ENCODE peak calls at places on chromosome 1, in five cellular contexts. One of them, this sample, is unnamed.

GRCh38 chr1:180003026-180003695 is 48.6 kb downstream of the CEP350 start:
- DNase-seq in IMR-90: no peak
- DNase-seq in brain microvascular endothelial cell: no peak
- DNase-seq in fibroblast of pulmonary artery: no peak
- DNase-seq in tibial nerve: no peak
- DNase-seq in this sample: no peak

GRCh38 chr1:170262540-170262939 is 116.8 kb downstream of the NTMT2 start:
- DNase-seq in tibial nerve: no peak
- DNase-seq in IMR-90: no peak
- DNase-seq in fibroblast of pulmonary artery: no peak
- DNase-seq in brain microvascular endothelial cell: no peak
- DNase-seq in this sample: no peak

GRCh38 chr1:2855206-2856075 is 53.9 kb upstream of the TTC34 start:
- DNase-seq in fibroblast of pulmonary artery: no peak
- DNase-seq in IMR-90: no peak
- DNase-seq in brain microvascular endothelial cell: no peak
- DNase-seq in tibial nerve: no peak
- DNase-seq in this sample: no peak

GRCh38 chr1:36448530-36449051 is 1.7 kb downstream of the OSCP1 start:
- DNase-seq in IMR-90: no peak
- DNase-seq in brain microvascular endothelial cell: no peak
- DNase-seq in tibial nerve: no peak
- DNase-seq in fibroblast of pulmonary artery: no peak
- DNase-seq in this sample: no peak

GRCh38 chr1:183543619-183544204 is 46.5 kb downstream of the NCF2 start:
- DNase-seq in IMR-90: peak; percentile 74
- DNase-seq in fibroblast of pulmonary artery: peak; percentile 81
- DNase-seq in tibial nerve: peak; percentile 15
- DNase-seq in brain microvascular endothelial cell: peak; percentile 66
- DNase-seq in this sample: no peak

GRCh38 chr1:6148497-6149241 is 31.5 kb downstream of the CHD5 start:
- DNase-seq in tibial nerve: no peak
- DNase-seq in fibroblast of pulmonary artery: peak; percentile 22
- DNase-seq in brain microvascular endothelial cell: peak; percentile 22
- DNase-seq in IMR-90: no peak
- DNase-seq in this sample: peak; percentile 63

GRCh38 chr1:116122955-116123757 is 12.0 kb downstream of the MAB21L3 start:
- DNase-seq in brain microvascular endothelial cell: peak; percentile 82
- DNase-seq in tibial nerve: peak; percentile 20
- DNase-seq in fibroblast of pulmonary artery: peak; percentile 54
- DNase-seq in IMR-90: peak; percentile 77
- DNase-seq in this sample: no peak

GRCh38 chr1:56146449-56146848 is 432.9 kb downstream of the PLPP3 start:
- DNase-seq in fibroblast of pulmonary artery: peak; percentile 78
- DNase-seq in IMR-90: peak; percentile 76
- DNase-seq in tibial nerve: peak; percentile 24
- DNase-seq in brain microvascular endothelial cell: no peak
- DNase-seq in this sample: no peak

GRCh38 chr1:109783436-109783835 is 19.7 kb upstream of the EPS8L3 start:
- DNase-seq in tibial nerve: no peak
- DNase-seq in fibroblast of pulmonary artery: peak; percentile 78
- DNase-seq in brain microvascular endothelial cell: peak; percentile 48
- DNase-seq in IMR-90: peak; percentile 76
- DNase-seq in this sample: peak; percentile 55

GRCh38 chr1:2443285-2444137 is 31.1 kb upstream of the PEX10 start:
- DNase-seq in IMR-90: no peak
- DNase-seq in brain microvascular endothelial cell: no peak
- DNase-seq in fibroblast of pulmonary artery: no peak
- DNase-seq in tibial nerve: no peak
- DNase-seq in this sample: no peak

GRCh38 chr1:178341218-178341956 is 155.4 kb downstream of the CLEC20A start:
- DNase-seq in tibial nerve: peak; percentile 13
- DNase-seq in brain microvascular endothelial cell: peak; percentile 93
- DNase-seq in fibroblast of pulmonary artery: peak; percentile 93
- DNase-seq in IMR-90: peak; percentile 80
- DNase-seq in this sample: peak; percentile 72

GRCh38 chr1:218424528-218424927 is 79.4 kb downstream of the TGFB2 start:
- DNase-seq in tibial nerve: no peak
- DNase-seq in brain microvascular endothelial cell: no peak
- DNase-seq in IMR-90: no peak
- DNase-seq in fibroblast of pulmonary artery: no peak
- DNase-seq in this sample: no peak

GRCh38 chr1:12143631-12144155 is 23.1 kb upstream of the TNFRSF1B start:
- DNase-seq in IMR-90: peak; percentile 98
- DNase-seq in brain microvascular endothelial cell: peak; percentile 94
- DNase-seq in fibroblast of pulmonary artery: peak; percentile 97
- DNase-seq in tibial nerve: peak; percentile 70
- DNase-seq in this sample: no peak

GRCh38 chr1:17612831-17613230 is 73.3 kb downstream of the ARHGEF10L start:
- DNase-seq in tibial nerve: no peak
- DNase-seq in fibroblast of pulmonary artery: no peak
- DNase-seq in brain microvascular endothelial cell: no peak
- DNase-seq in IMR-90: no peak
- DNase-seq in this sample: no peak

GRCh38 chr1:14190508-14190907 is 408.0 kb upstream of the KAZN start:
- DNase-seq in IMR-90: no peak
- DNase-seq in brain microvascular endothelial cell: no peak
- DNase-seq in fibroblast of pulmonary artery: no peak
- DNase-seq in tibial nerve: no peak
- DNase-seq in this sample: no peak

GRCh38 chr1:236966636-236967035 is 37.6 kb downstream of the MT1HL1 start:
- DNase-seq in IMR-90: no peak
- DNase-seq in tibial nerve: no peak
- DNase-seq in fibroblast of pulmonary artery: no peak
- DNase-seq in brain microvascular endothelial cell: no peak
- DNase-seq in this sample: no peak

DNA sequence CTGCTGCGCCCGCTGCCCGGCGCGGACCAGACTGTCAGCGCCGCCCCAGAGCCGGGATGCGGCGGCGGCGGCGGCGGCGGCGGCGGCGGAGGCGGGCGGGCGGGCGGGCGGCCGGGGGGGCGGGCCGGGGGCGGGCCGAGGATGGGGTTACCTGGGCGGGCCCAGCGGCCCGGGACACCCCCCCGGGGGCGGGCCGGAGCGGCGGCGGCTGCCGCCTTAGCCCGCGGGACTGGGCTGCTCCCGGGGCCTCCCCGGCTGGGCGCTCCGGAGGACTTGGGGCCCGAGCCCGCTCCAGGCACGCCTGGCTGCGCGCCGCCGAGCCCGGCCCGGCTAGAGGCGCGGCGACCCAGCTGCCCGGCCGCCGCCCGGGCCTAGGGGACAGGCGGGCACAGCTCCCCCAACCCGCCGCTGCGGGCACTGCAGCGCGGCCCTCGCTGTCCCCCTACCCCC is at the start of gene WNT4:
- DNase-seq in fibroblast of pulmonary artery: peak; percentile 11
- DNase-seq in IMR-90: no peak
- DNase-seq in brain microvascular endothelial cell: no peak
- DNase-seq in tibial nerve: no peak
- DNase-seq in this sample: no peak
- TF ChIP-seq CTCF in fibroblast of pulmonary artery: no peak
- TF ChIP-seq CTCF in IMR-90: peak; percentile 18
- TF ChIP-seq CTCF in brain microvascular endothelial cell: no peak
- TF ChIP-seq CTCF in tibial nerve: no peak
- TF ChIP-seq CTCF in this sample: no peak

DNA sequence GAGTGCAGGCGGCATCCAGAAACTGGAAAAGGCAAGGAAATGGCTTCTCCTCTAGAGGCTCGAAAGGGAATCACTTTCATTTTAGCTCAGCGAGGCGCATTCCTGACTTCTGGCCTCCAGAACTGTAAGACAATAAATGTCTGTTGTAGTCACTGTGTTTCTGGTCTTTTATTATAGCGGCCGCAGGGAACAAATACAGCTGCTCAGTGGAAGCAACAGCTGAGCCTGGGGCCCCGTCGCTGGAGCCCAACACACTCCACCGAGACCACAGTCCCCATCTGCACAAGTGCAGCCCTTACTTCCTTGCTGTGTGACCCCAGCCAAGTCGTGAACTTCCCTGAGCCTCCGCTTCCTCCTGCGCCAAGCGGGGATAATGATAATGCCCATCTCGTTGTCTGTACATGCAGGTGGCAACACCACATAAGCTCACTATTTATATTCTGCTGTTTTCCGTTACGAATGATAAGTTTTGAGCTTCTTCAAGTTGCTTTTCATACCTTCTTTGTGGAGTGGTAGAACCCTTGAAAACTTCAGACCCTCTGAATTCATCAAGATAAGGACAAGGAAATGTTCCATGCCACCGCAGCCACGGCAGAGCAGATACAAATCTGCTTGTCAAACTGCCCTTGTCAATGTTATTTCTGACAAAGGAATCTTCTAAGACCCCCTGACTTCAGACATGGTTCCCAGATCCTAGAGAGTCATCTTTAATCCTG is 3.2 kb upstream of the LAPTM5 start:
- DNase-seq in brain microvascular endothelial cell: no peak
- DNase-seq in fibroblast of pulmonary artery: no peak
- DNase-seq in tibial nerve: no peak
- DNase-seq in IMR-90: no peak
- DNase-seq in this sample: no peak
- TF ChIP-seq CTCF in brain microvascular endothelial cell: peak; percentile 13
- TF ChIP-seq CTCF in fibroblast of pulmonary artery: no peak
- TF ChIP-seq CTCF in tibial nerve: no peak
- TF ChIP-seq CTCF in IMR-90: no peak
- TF ChIP-seq CTCF in this sample: no peak

DNA sequence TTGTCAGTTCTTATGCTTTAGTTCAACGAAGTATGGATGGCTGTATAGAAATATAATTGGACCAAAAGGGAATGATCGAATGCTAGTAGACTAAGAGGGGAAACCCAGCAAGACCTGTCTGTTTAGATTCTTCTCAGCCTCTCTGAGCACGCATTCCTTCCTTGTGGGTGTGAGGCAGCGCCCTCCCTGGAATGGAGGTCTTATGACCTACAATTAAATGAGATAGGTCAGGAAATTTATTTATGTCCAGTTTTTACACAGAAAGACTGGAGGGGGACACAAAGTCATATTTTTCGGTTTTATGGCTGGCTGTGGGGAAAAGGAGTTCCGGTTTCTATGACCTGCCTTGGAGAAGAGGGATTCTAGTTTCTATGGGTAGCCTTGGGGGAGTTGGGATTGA is 66.1 kb downstream of the KCNK1 start:
- DNase-seq in brain microvascular endothelial cell: no peak
- DNase-seq in fibroblast of pulmonary artery: no peak
- DNase-seq in tibial nerve: no peak
- DNase-seq in IMR-90: no peak
- DNase-seq in this sample: no peak
- TF ChIP-seq CTCF in brain microvascular endothelial cell: no peak
- TF ChIP-seq CTCF in fibroblast of pulmonary artery: no peak
- TF ChIP-seq CTCF in tibial nerve: no peak
- TF ChIP-seq CTCF in IMR-90: no peak
- TF ChIP-seq CTCF in this sample: no peak

DNA sequence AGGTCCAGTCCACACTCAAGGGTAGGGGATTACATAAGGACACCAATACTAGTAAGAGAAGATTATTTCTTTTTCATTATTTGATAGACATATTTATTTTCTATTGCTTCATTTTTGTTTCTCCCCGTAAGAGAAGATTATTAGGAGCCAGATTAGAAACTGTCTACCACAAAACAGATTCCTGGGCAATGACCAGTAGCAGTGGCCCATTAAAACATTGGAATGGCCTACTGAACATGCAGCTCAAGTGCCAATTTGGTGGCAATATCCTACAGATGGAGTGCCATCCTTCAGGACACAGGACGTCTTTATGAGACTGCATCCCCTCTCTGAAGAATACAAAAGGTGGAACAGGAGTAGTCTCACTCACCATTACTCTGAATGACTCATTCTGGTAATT is 34.0 kb upstream of the ARHGAP29 start:
- DNase-seq in fibroblast of pulmonary artery: no peak
- DNase-seq in IMR-90: no peak
- DNase-seq in tibial nerve: no peak
- DNase-seq in brain microvascular endothelial cell: no peak
- DNase-seq in this sample: no peak
- TF ChIP-seq CTCF in fibroblast of pulmonary artery: no peak
- TF ChIP-seq CTCF in IMR-90: no peak
- TF ChIP-seq CTCF in tibial nerve: no peak
- TF ChIP-seq CTCF in brain microvascular endothelial cell: no peak
- TF ChIP-seq CTCF in this sample: no peak

GRCh38 chr1:41483960-41484844 is at the start of gene EDN2:
- DNase-seq in tibial nerve: no peak
- DNase-seq in IMR-90: no peak
- DNase-seq in fibroblast of pulmonary artery: no peak
- DNase-seq in brain microvascular endothelial cell: no peak
- DNase-seq in this sample: no peak
- TF ChIP-seq CTCF in tibial nerve: no peak
- TF ChIP-seq CTCF in IMR-90: peak; percentile 3
- TF ChIP-seq CTCF in fibroblast of pulmonary artery: peak; percentile 20
- TF ChIP-seq CTCF in brain microvascular endothelial cell: peak; percentile 55
- TF ChIP-seq CTCF in this sample: no peak

DNA sequence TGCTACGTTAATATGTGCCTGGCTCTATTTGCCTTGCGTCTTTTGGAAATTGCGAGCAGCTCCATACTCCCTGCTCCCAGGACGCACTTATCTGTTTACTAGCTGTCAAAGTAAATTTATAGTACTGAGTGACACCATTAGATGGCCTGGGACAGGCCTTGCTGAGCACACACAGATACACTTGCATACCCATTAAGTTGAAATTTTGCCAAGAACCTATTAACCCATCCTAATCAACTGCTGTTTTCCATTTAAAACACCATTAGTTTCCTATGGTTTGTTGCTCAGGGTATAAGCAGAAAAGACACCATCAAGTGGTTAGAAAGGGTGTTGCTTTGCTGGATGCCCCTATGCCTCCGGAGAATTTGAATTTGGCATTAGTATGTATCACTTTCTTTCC is 187.3 kb downstream of the SLC44A5 start:
- DNase-seq in IMR-90: no peak
- DNase-seq in brain microvascular endothelial cell: no peak
- DNase-seq in tibial nerve: no peak
- DNase-seq in fibroblast of pulmonary artery: no peak
- DNase-seq in this sample: no peak
- TF ChIP-seq CTCF in IMR-90: no peak
- TF ChIP-seq CTCF in brain microvascular endothelial cell: no peak
- TF ChIP-seq CTCF in tibial nerve: no peak
- TF ChIP-seq CTCF in fibroblast of pulmonary artery: no peak
- TF ChIP-seq CTCF in this sample: no peak

GRCh38 chr1:243413431-243414151 is 157.8 kb downstream of the SDCCAG8 start:
- DNase-seq in tibial nerve: no peak
- DNase-seq in IMR-90: no peak
- DNase-seq in brain microvascular endothelial cell: no peak
- DNase-seq in fibroblast of pulmonary artery: no peak
- DNase-seq in this sample: no peak

GRCh38 chr1:243407284-243408018 is 151.6 kb downstream of the SDCCAG8 start:
- DNase-seq in tibial nerve: no peak
- DNase-seq in IMR-90: peak; percentile 64
- DNase-seq in fibroblast of pulmonary artery: peak; percentile 63
- DNase-seq in brain microvascular endothelial cell: no peak
- DNase-seq in this sample: no peak

GRCh38 chr1:243408479-243408878 is 152.6 kb downstream of the SDCCAG8 start:
- DNase-seq in tibial nerve: no peak
- DNase-seq in IMR-90: no peak
- DNase-seq in fibroblast of pulmonary artery: no peak
- DNase-seq in brain microvascular endothelial cell: no peak
- DNase-seq in this sample: no peak

GRCh38 chr1:243411472-243411871 is 155.6 kb downstream of the SDCCAG8 start:
- DNase-seq in brain microvascular endothelial cell: no peak
- DNase-seq in fibroblast of pulmonary artery: no peak
- DNase-seq in tibial nerve: no peak
- DNase-seq in IMR-90: no peak
- DNase-seq in this sample: no peak

GRCh38 chr1:243409284-243409683 is 153.4 kb downstream of the SDCCAG8 start:
- DNase-seq in fibroblast of pulmonary artery: peak; percentile 23
- DNase-seq in tibial nerve: no peak
- DNase-seq in brain microvascular endothelial cell: no peak
- DNase-seq in IMR-90: no peak
- DNase-seq in this sample: no peak
- TF ChIP-seq CTCF in fibroblast of pulmonary artery: peak; percentile 24
- TF ChIP-seq CTCF in tibial nerve: no peak
- TF ChIP-seq CTCF in brain microvascular endothelial cell: peak; percentile 43
- TF ChIP-seq CTCF in IMR-90: no peak
- TF ChIP-seq CTCF in this sample: no peak

This sample was measured in mesothelial cell of epicardium.